ENCODE peak calls at places on chromosome 19, in seven cellular contexts. One of them, this sample, is unnamed.

GRCh38 chr19:18173054-18173571 is 500 bp upstream of the IFI30 start:
- DNase-seq in hypothalamus: peak; percentile 12
- DNase-seq in HFF-Myc: no peak
- DNase-seq in activated T-helper 2 cell treated with anti-CD3 and anti-CD28 coated beads, Interferon-gamma antibody, Interleukin-2, Interleukin-4, amounts not matched to agents 10 μg/mL and 5 μg/mL and 100 μg/mL, durations not matched to agents 14 hours and 24 hours and 36 hours: no peak
- DNase-seq in ELF-1: no peak
- DNase-seq in GM10248: peak; percentile 46
- DNase-seq in stimulated activated CD4-positive, alpha-beta T cell treated with anti-CD3 and anti-CD28 coated beads, Interleukin-2, amount 100 ng/mL, for 24 hours: no peak
- DNase-seq in this sample: no peak

GRCh38 chr19:56150358-56150757 is 9.3 kb downstream of the ZNF444 start:
- DNase-seq in hypothalamus: no peak
- DNase-seq in HFF-Myc: no peak
- DNase-seq in activated T-helper 2 cell treated with anti-CD3 and anti-CD28 coated beads, Interferon-gamma antibody, Interleukin-2, Interleukin-4, amounts not matched to agents 10 μg/mL and 5 μg/mL and 100 μg/mL, durations not matched to agents 14 hours and 24 hours and 36 hours: no peak
- DNase-seq in ELF-1: no peak
- DNase-seq in GM10248: no peak
- DNase-seq in stimulated activated CD4-positive, alpha-beta T cell treated with anti-CD3 and anti-CD28 coated beads, Interleukin-2, amount 100 ng/mL, for 24 hours: no peak
- DNase-seq in this sample: no peak

GRCh38 chr19:5292453-5292842 is 48.2 kb downstream of the PTPRS start:
- DNase-seq in hypothalamus: peak; percentile 67
- DNase-seq in HFF-Myc: no peak
- DNase-seq in activated T-helper 2 cell treated with anti-CD3 and anti-CD28 coated beads, Interferon-gamma antibody, Interleukin-2, Interleukin-4, amounts not matched to agents 10 μg/mL and 5 μg/mL and 100 μg/mL, durations not matched to agents 14 hours and 24 hours and 36 hours: no peak
- DNase-seq in ELF-1: no peak
- DNase-seq in GM10248: no peak
- DNase-seq in stimulated activated CD4-positive, alpha-beta T cell treated with anti-CD3 and anti-CD28 coated beads, Interleukin-2, amount 100 ng/mL, for 24 hours: peak; percentile 25
- DNase-seq in this sample: no peak

GRCh38 chr19:38661996-38662395 is 14.5 kb downstream of the ACTN4 start:
- DNase-seq in hypothalamus: no peak
- DNase-seq in HFF-Myc: no peak
- DNase-seq in activated T-helper 2 cell treated with anti-CD3 and anti-CD28 coated beads, Interferon-gamma antibody, Interleukin-2, Interleukin-4, amounts not matched to agents 10 μg/mL and 5 μg/mL and 100 μg/mL, durations not matched to agents 14 hours and 24 hours and 36 hours: no peak
- DNase-seq in ELF-1: peak; percentile 80
- DNase-seq in GM10248: no peak
- DNase-seq in stimulated activated CD4-positive, alpha-beta T cell treated with anti-CD3 and anti-CD28 coated beads, Interleukin-2, amount 100 ng/mL, for 24 hours: no peak
- DNase-seq in this sample: no peak

GRCh38 chr19:46416077-46416709 is 2.8 kb upstream of the CCDC8 start:
- DNase-seq in hypothalamus: peak; percentile 78
- DNase-seq in HFF-Myc: peak; percentile 52
- DNase-seq in activated T-helper 2 cell treated with anti-CD3 and anti-CD28 coated beads, Interferon-gamma antibody, Interleukin-2, Interleukin-4, amounts not matched to agents 10 μg/mL and 5 μg/mL and 100 μg/mL, durations not matched to agents 14 hours and 24 hours and 36 hours: no peak
- DNase-seq in ELF-1: peak; percentile 95
- DNase-seq in GM10248: peak; percentile 57
- DNase-seq in stimulated activated CD4-positive, alpha-beta T cell treated with anti-CD3 and anti-CD28 coated beads, Interleukin-2, amount 100 ng/mL, for 24 hours: peak; percentile 49
- DNase-seq in this sample: peak; percentile 87

GRCh38 chr19:5705552-5705951 is 14.4 kb downstream of the LONP1 start:
- DNase-seq in hypothalamus: no peak
- DNase-seq in HFF-Myc: no peak
- DNase-seq in activated T-helper 2 cell treated with anti-CD3 and anti-CD28 coated beads, Interferon-gamma antibody, Interleukin-2, Interleukin-4, amounts not matched to agents 10 μg/mL and 5 μg/mL and 100 μg/mL, durations not matched to agents 14 hours and 24 hours and 36 hours: no peak
- DNase-seq in ELF-1: no peak
- DNase-seq in GM10248: no peak
- DNase-seq in stimulated activated CD4-positive, alpha-beta T cell treated with anti-CD3 and anti-CD28 coated beads, Interleukin-2, amount 100 ng/mL, for 24 hours: no peak
- DNase-seq in this sample: no peak

GRCh38 chr19:5913739-5914357 is at the start of gene CAPS:
- DNase-seq in hypothalamus: peak; percentile 7
- DNase-seq in HFF-Myc: no peak
- DNase-seq in activated T-helper 2 cell treated with anti-CD3 and anti-CD28 coated beads, Interferon-gamma antibody, Interleukin-2, Interleukin-4, amounts not matched to agents 10 μg/mL and 5 μg/mL and 100 μg/mL, durations not matched to agents 14 hours and 24 hours and 36 hours: no peak
- DNase-seq in ELF-1: no peak
- DNase-seq in GM10248: no peak
- DNase-seq in stimulated activated CD4-positive, alpha-beta T cell treated with anti-CD3 and anti-CD28 coated beads, Interleukin-2, amount 100 ng/mL, for 24 hours: no peak
- DNase-seq in this sample: no peak

GRCh38 chr19:17294051-17294891 is 9.0 kb downstream of the ABHD8 start:
- DNase-seq in hypothalamus: no peak
- DNase-seq in HFF-Myc: no peak
- DNase-seq in activated T-helper 2 cell treated with anti-CD3 and anti-CD28 coated beads, Interferon-gamma antibody, Interleukin-2, Interleukin-4, amounts not matched to agents 10 μg/mL and 5 μg/mL and 100 μg/mL, durations not matched to agents 14 hours and 24 hours and 36 hours: peak; percentile 47
- DNase-seq in ELF-1: peak; percentile 94
- DNase-seq in GM10248: peak; percentile 65
- DNase-seq in stimulated activated CD4-positive, alpha-beta T cell treated with anti-CD3 and anti-CD28 coated beads, Interleukin-2, amount 100 ng/mL, for 24 hours: peak; percentile 76
- DNase-seq in this sample: no peak

GRCh38 chr19:42919757-42920079 is 2.0 kb upstream of the PSG6 start:
- DNase-seq in hypothalamus: no peak
- DNase-seq in HFF-Myc: no peak
- DNase-seq in activated T-helper 2 cell treated with anti-CD3 and anti-CD28 coated beads, Interferon-gamma antibody, Interleukin-2, Interleukin-4, amounts not matched to agents 10 μg/mL and 5 μg/mL and 100 μg/mL, durations not matched to agents 14 hours and 24 hours and 36 hours: no peak
- DNase-seq in ELF-1: no peak
- DNase-seq in GM10248: no peak
- DNase-seq in stimulated activated CD4-positive, alpha-beta T cell treated with anti-CD3 and anti-CD28 coated beads, Interleukin-2, amount 100 ng/mL, for 24 hours: no peak
- DNase-seq in this sample: no peak

GRCh38 chr19:54905908-54906511 is at the start of gene NCR1:
- DNase-seq in hypothalamus: no peak
- DNase-seq in HFF-Myc: no peak
- DNase-seq in activated T-helper 2 cell treated with anti-CD3 and anti-CD28 coated beads, Interferon-gamma antibody, Interleukin-2, Interleukin-4, amounts not matched to agents 10 μg/mL and 5 μg/mL and 100 μg/mL, durations not matched to agents 14 hours and 24 hours and 36 hours: no peak
- DNase-seq in ELF-1: peak; percentile 66
- DNase-seq in GM10248: no peak
- DNase-seq in stimulated activated CD4-positive, alpha-beta T cell treated with anti-CD3 and anti-CD28 coated beads, Interleukin-2, amount 100 ng/mL, for 24 hours: no peak
- DNase-seq in this sample: no peak

GRCh38 chr19:55488986-55489710 is 912 bp downstream of the SSC5D start:
- DNase-seq in hypothalamus: no peak
- DNase-seq in HFF-Myc: no peak
- DNase-seq in activated T-helper 2 cell treated with anti-CD3 and anti-CD28 coated beads, Interferon-gamma antibody, Interleukin-2, Interleukin-4, amounts not matched to agents 10 μg/mL and 5 μg/mL and 100 μg/mL, durations not matched to agents 14 hours and 24 hours and 36 hours: no peak
- DNase-seq in ELF-1: no peak
- DNase-seq in GM10248: no peak
- DNase-seq in stimulated activated CD4-positive, alpha-beta T cell treated with anti-CD3 and anti-CD28 coated beads, Interleukin-2, amount 100 ng/mL, for 24 hours: no peak
- DNase-seq in this sample: no peak

GRCh38 chr19:29671393-29672076 is 6.3 kb downstream of the PLEKHF1 start:
- DNase-seq in hypothalamus: no peak
- DNase-seq in HFF-Myc: no peak
- DNase-seq in activated T-helper 2 cell treated with anti-CD3 and anti-CD28 coated beads, Interferon-gamma antibody, Interleukin-2, Interleukin-4, amounts not matched to agents 10 μg/mL and 5 μg/mL and 100 μg/mL, durations not matched to agents 14 hours and 24 hours and 36 hours: peak; percentile 78
- DNase-seq in ELF-1: peak; percentile 24
- DNase-seq in GM10248: peak; percentile 76
- DNase-seq in stimulated activated CD4-positive, alpha-beta T cell treated with anti-CD3 and anti-CD28 coated beads, Interleukin-2, amount 100 ng/mL, for 24 hours: peak; percentile 87
- DNase-seq in this sample: peak; percentile 24

GRCh38 chr19:48629599-48630288 is 7.4 kb downstream of the DBP start:
- DNase-seq in hypothalamus: peak; percentile 45
- DNase-seq in HFF-Myc: no peak
- DNase-seq in activated T-helper 2 cell treated with anti-CD3 and anti-CD28 coated beads, Interferon-gamma antibody, Interleukin-2, Interleukin-4, amounts not matched to agents 10 μg/mL and 5 μg/mL and 100 μg/mL, durations not matched to agents 14 hours and 24 hours and 36 hours: no peak
- DNase-seq in ELF-1: peak; percentile 98
- DNase-seq in GM10248: no peak
- DNase-seq in stimulated activated CD4-positive, alpha-beta T cell treated with anti-CD3 and anti-CD28 coated beads, Interleukin-2, amount 100 ng/mL, for 24 hours: peak; percentile 51
- DNase-seq in this sample: peak; percentile 56

GRCh38 chr19:15021286-15022007 is 27.8 kb upstream of the CASP14 start:
- DNase-seq in hypothalamus: no peak
- DNase-seq in HFF-Myc: no peak
- DNase-seq in activated T-helper 2 cell treated with anti-CD3 and anti-CD28 coated beads, Interferon-gamma antibody, Interleukin-2, Interleukin-4, amounts not matched to agents 10 μg/mL and 5 μg/mL and 100 μg/mL, durations not matched to agents 14 hours and 24 hours and 36 hours: no peak
- DNase-seq in ELF-1: no peak
- DNase-seq in GM10248: no peak
- DNase-seq in stimulated activated CD4-positive, alpha-beta T cell treated with anti-CD3 and anti-CD28 coated beads, Interleukin-2, amount 100 ng/mL, for 24 hours: no peak
- DNase-seq in this sample: no peak

GRCh38 chr19:1683869-1684572 is 31.6 kb upstream of the TCF3 start:
- DNase-seq in hypothalamus: no peak
- DNase-seq in HFF-Myc: no peak
- DNase-seq in activated T-helper 2 cell treated with anti-CD3 and anti-CD28 coated beads, Interferon-gamma antibody, Interleukin-2, Interleukin-4, amounts not matched to agents 10 μg/mL and 5 μg/mL and 100 μg/mL, durations not matched to agents 14 hours and 24 hours and 36 hours: no peak
- DNase-seq in ELF-1: no peak
- DNase-seq in GM10248: no peak
- DNase-seq in stimulated activated CD4-positive, alpha-beta T cell treated with anti-CD3 and anti-CD28 coated beads, Interleukin-2, amount 100 ng/mL, for 24 hours: no peak
- DNase-seq in this sample: no peak

GRCh38 chr19:10316229-10317044 is 622 bp upstream of the FDX2 start:
- DNase-seq in hypothalamus: no peak
- DNase-seq in HFF-Myc: no peak
- DNase-seq in activated T-helper 2 cell treated with anti-CD3 and anti-CD28 coated beads, Interferon-gamma antibody, Interleukin-2, Interleukin-4, amounts not matched to agents 10 μg/mL and 5 μg/mL and 100 μg/mL, durations not matched to agents 14 hours and 24 hours and 36 hours: no peak
- DNase-seq in ELF-1: no peak
- DNase-seq in GM10248: no peak
- DNase-seq in stimulated activated CD4-positive, alpha-beta T cell treated with anti-CD3 and anti-CD28 coated beads, Interleukin-2, amount 100 ng/mL, for 24 hours: no peak
- DNase-seq in this sample: no peak

GRCh38 chr19:16386619-16387240 is 62.1 kb downstream of the KLF2 start:
- DNase-seq in hypothalamus: peak; percentile 13
- DNase-seq in HFF-Myc: peak; percentile 25
- DNase-seq in activated T-helper 2 cell treated with anti-CD3 and anti-CD28 coated beads, Interferon-gamma antibody, Interleukin-2, Interleukin-4, amounts not matched to agents 10 μg/mL and 5 μg/mL and 100 μg/mL, durations not matched to agents 14 hours and 24 hours and 36 hours: peak; percentile 53
- DNase-seq in ELF-1: peak; percentile 68
- DNase-seq in GM10248: peak; percentile 69
- DNase-seq in stimulated activated CD4-positive, alpha-beta T cell treated with anti-CD3 and anti-CD28 coated beads, Interleukin-2, amount 100 ng/mL, for 24 hours: peak; percentile 54
- DNase-seq in this sample: peak; percentile 61

GRCh38 chr19:45428385-45429231 is 4.9 kb upstream of the ERCC1 start:
- DNase-seq in hypothalamus: peak; percentile 18
- DNase-seq in HFF-Myc: no peak
- DNase-seq in activated T-helper 2 cell treated with anti-CD3 and anti-CD28 coated beads, Interferon-gamma antibody, Interleukin-2, Interleukin-4, amounts not matched to agents 10 μg/mL and 5 μg/mL and 100 μg/mL, durations not matched to agents 14 hours and 24 hours and 36 hours: no peak
- DNase-seq in ELF-1: peak; percentile 47
- DNase-seq in GM10248: no peak
- DNase-seq in stimulated activated CD4-positive, alpha-beta T cell treated with anti-CD3 and anti-CD28 coated beads, Interleukin-2, amount 100 ng/mL, for 24 hours: peak; percentile 30
- DNase-seq in this sample: peak; percentile 39

GRCh38 chr19:32976223-32976805 is 4.3 kb downstream of the FAAP24 start:
- DNase-seq in hypothalamus: peak; percentile 74
- DNase-seq in HFF-Myc: peak; percentile 49
- DNase-seq in activated T-helper 2 cell treated with anti-CD3 and anti-CD28 coated beads, Interferon-gamma antibody, Interleukin-2, Interleukin-4, amounts not matched to agents 10 μg/mL and 5 μg/mL and 100 μg/mL, durations not matched to agents 14 hours and 24 hours and 36 hours: peak; percentile 53
- DNase-seq in ELF-1: peak; percentile 68
- DNase-seq in GM10248: peak; percentile 57
- DNase-seq in stimulated activated CD4-positive, alpha-beta T cell treated with anti-CD3 and anti-CD28 coated beads, Interleukin-2, amount 100 ng/mL, for 24 hours: peak; percentile 81
- DNase-seq in this sample: peak; percentile 73

GRCh38 chr19:49677901-49678674 is 1.0 kb downstream of the PRMT1 start:
- DNase-seq in hypothalamus: peak; percentile 73
- DNase-seq in HFF-Myc: no peak
- DNase-seq in activated T-helper 2 cell treated with anti-CD3 and anti-CD28 coated beads, Interferon-gamma antibody, Interleukin-2, Interleukin-4, amounts not matched to agents 10 μg/mL and 5 μg/mL and 100 μg/mL, durations not matched to agents 14 hours and 24 hours and 36 hours: peak; percentile 71
- DNase-seq in ELF-1: peak; percentile 95
- DNase-seq in GM10248: peak; percentile 72
- DNase-seq in stimulated activated CD4-positive, alpha-beta T cell treated with anti-CD3 and anti-CD28 coated beads, Interleukin-2, amount 100 ng/mL, for 24 hours: peak; percentile 82
- DNase-seq in this sample: peak; percentile 54

GRCh38 chr19:5131031-5131865 is 162.3 kb downstream of the KDM4B start:
- DNase-seq in hypothalamus: no peak
- DNase-seq in HFF-Myc: no peak
- DNase-seq in activated T-helper 2 cell treated with anti-CD3 and anti-CD28 coated beads, Interferon-gamma antibody, Interleukin-2, Interleukin-4, amounts not matched to agents 10 μg/mL and 5 μg/mL and 100 μg/mL, durations not matched to agents 14 hours and 24 hours and 36 hours: no peak
- DNase-seq in ELF-1: no peak
- DNase-seq in GM10248: peak; percentile 90
- DNase-seq in stimulated activated CD4-positive, alpha-beta T cell treated with anti-CD3 and anti-CD28 coated beads, Interleukin-2, amount 100 ng/mL, for 24 hours: no peak
- DNase-seq in this sample: no peak

GRCh38 chr19:4976412-4977298 is 7.7 kb downstream of the KDM4B start:
- DNase-seq in hypothalamus: peak; percentile 72
- DNase-seq in HFF-Myc: peak; percentile 90
- DNase-seq in activated T-helper 2 cell treated with anti-CD3 and anti-CD28 coated beads, Interferon-gamma antibody, Interleukin-2, Interleukin-4, amounts not matched to agents 10 μg/mL and 5 μg/mL and 100 μg/mL, durations not matched to agents 14 hours and 24 hours and 36 hours: no peak
- DNase-seq in ELF-1: peak; percentile 82
- DNase-seq in GM10248: peak; percentile 47
- DNase-seq in stimulated activated CD4-positive, alpha-beta T cell treated with anti-CD3 and anti-CD28 coated beads, Interleukin-2, amount 100 ng/mL, for 24 hours: no peak
- DNase-seq in this sample: no peak

GRCh38 chr19:55437410-55437809 is 5.7 kb downstream of the SHISA7 start:
- DNase-seq in hypothalamus: peak; percentile 34
- DNase-seq in HFF-Myc: no peak
- DNase-seq in activated T-helper 2 cell treated with anti-CD3 and anti-CD28 coated beads, Interferon-gamma antibody, Interleukin-2, Interleukin-4, amounts not matched to agents 10 μg/mL and 5 μg/mL and 100 μg/mL, durations not matched to agents 14 hours and 24 hours and 36 hours: no peak
- DNase-seq in ELF-1: peak; percentile 90
- DNase-seq in GM10248: no peak
- DNase-seq in stimulated activated CD4-positive, alpha-beta T cell treated with anti-CD3 and anti-CD28 coated beads, Interleukin-2, amount 100 ng/mL, for 24 hours: no peak
- DNase-seq in this sample: peak; percentile 56

GRCh38 chr19:57888494-57889231 is at the start of gene ZNF814:
- DNase-seq in hypothalamus: peak; percentile 80
- DNase-seq in HFF-Myc: peak; percentile 85
- DNase-seq in activated T-helper 2 cell treated with anti-CD3 and anti-CD28 coated beads, Interferon-gamma antibody, Interleukin-2, Interleukin-4, amounts not matched to agents 10 μg/mL and 5 μg/mL and 100 μg/mL, durations not matched to agents 14 hours and 24 hours and 36 hours: peak; percentile 62
- DNase-seq in ELF-1: peak; percentile 98
- DNase-seq in GM10248: peak; percentile 74
- DNase-seq in stimulated activated CD4-positive, alpha-beta T cell treated with anti-CD3 and anti-CD28 coated beads, Interleukin-2, amount 100 ng/mL, for 24 hours: peak; percentile 86
- DNase-seq in this sample: peak; percentile 92

GRCh38 chr19:10290876-10291553 is 1.3 kb downstream of the ICAM5 start:
- DNase-seq in hypothalamus: peak; percentile 43
- DNase-seq in HFF-Myc: no peak
- DNase-seq in activated T-helper 2 cell treated with anti-CD3 and anti-CD28 coated beads, Interferon-gamma antibody, Interleukin-2, Interleukin-4, amounts not matched to agents 10 μg/mL and 5 μg/mL and 100 μg/mL, durations not matched to agents 14 hours and 24 hours and 36 hours: peak; percentile 49
- DNase-seq in ELF-1: peak; percentile 39
- DNase-seq in GM10248: peak; percentile 65
- DNase-seq in stimulated activated CD4-positive, alpha-beta T cell treated with anti-CD3 and anti-CD28 coated beads, Interleukin-2, amount 100 ng/mL, for 24 hours: peak; percentile 66
- DNase-seq in this sample: no peak

GRCh38 chr19:14603990-14604387 is 21.1 kb downstream of the CLEC17A start:
- DNase-seq in hypothalamus: no peak
- DNase-seq in HFF-Myc: no peak
- DNase-seq in activated T-helper 2 cell treated with anti-CD3 and anti-CD28 coated beads, Interferon-gamma antibody, Interleukin-2, Interleukin-4, amounts not matched to agents 10 μg/mL and 5 μg/mL and 100 μg/mL, durations not matched to agents 14 hours and 24 hours and 36 hours: no peak
- DNase-seq in ELF-1: no peak
- DNase-seq in GM10248: peak; percentile 77
- DNase-seq in stimulated activated CD4-positive, alpha-beta T cell treated with anti-CD3 and anti-CD28 coated beads, Interleukin-2, amount 100 ng/mL, for 24 hours: no peak
- DNase-seq in this sample: no peak

GRCh38 chr19:30719189-30719990 is 347.2 kb downstream of the ZNF536 start:
- DNase-seq in hypothalamus: peak; percentile 17
- DNase-seq in HFF-Myc: no peak
- DNase-seq in activated T-helper 2 cell treated with anti-CD3 and anti-CD28 coated beads, Interferon-gamma antibody, Interleukin-2, Interleukin-4, amounts not matched to agents 10 μg/mL and 5 μg/mL and 100 μg/mL, durations not matched to agents 14 hours and 24 hours and 36 hours: peak; percentile 14
- DNase-seq in ELF-1: peak; percentile 50
- DNase-seq in GM10248: peak; percentile 29
- DNase-seq in stimulated activated CD4-positive, alpha-beta T cell treated with anti-CD3 and anti-CD28 coated beads, Interleukin-2, amount 100 ng/mL, for 24 hours: peak; percentile 27
- DNase-seq in this sample: no peak

This sample was measured in brain microvascular endothelial cell.